ENCODE peak calls at places on chromosomes 16 and 17, in four cellular contexts. One of them, this sample, is unnamed. For H3K27me3, the result is how much of the 10 kb centered on the place peaks cover.

GRCh38 chr16:81601008-81601428 is 156.4 kb downstream of the CMIP start:
- DNase-seq in CD8-positive, alpha-beta T cell: no peak
- DNase-seq in MM.1S: no peak
- DNase-seq in SJSA1: peak
- DNase-seq in this sample: no peak

GRCh38 chr16:2587891-2588565 is 50.2 kb downstream of the PDPK1 start:
- DNase-seq in MM.1S: no peak
- DNase-seq in CD8-positive, alpha-beta T cell: no peak
- DNase-seq in SJSA1: no peak
- DNase-seq in this sample: no peak

GRCh38 chr16:57651344-57652333 is 16.5 kb upstream of the ADGRG3 start:
- DNase-seq in SJSA1: no peak
- DNase-seq in CD8-positive, alpha-beta T cell: no peak
- DNase-seq in MM.1S: no peak
- DNase-seq in this sample: no peak

GRCh38 chr16:57172891-57173290 is 12.9 kb downstream of the PSME3IP1 start:
- DNase-seq in CD8-positive, alpha-beta T cell: no peak
- DNase-seq in SJSA1: no peak
- DNase-seq in MM.1S: no peak
- DNase-seq in this sample: no peak

GRCh38 chr17:7782237-7782636 is 51.8 kb upstream of the KDM6B start:
- DNase-seq in CD8-positive, alpha-beta T cell: no peak
- DNase-seq in SJSA1: peak
- DNase-seq in MM.1S: no peak
- DNase-seq in this sample: no peak

GRCh38 chr17:78919816-78920516 is 5.2 kb downstream of the TIMP2 start:
- DNase-seq in MM.1S: no peak
- DNase-seq in SJSA1: no peak
- DNase-seq in CD8-positive, alpha-beta T cell: no peak
- DNase-seq in this sample: no peak

GRCh38 chr16:12539185-12539929 is 264.3 kb downstream of the CPPED1 start:
- DNase-seq in MM.1S: no peak
- DNase-seq in SJSA1: peak
- DNase-seq in CD8-positive, alpha-beta T cell: no peak
- DNase-seq in this sample: no peak

GRCh38 chr17:82213251-82214011 is 789 bp upstream of the CCDC57 start:
- DNase-seq in CD8-positive, alpha-beta T cell: no peak
- DNase-seq in MM.1S: no peak
- DNase-seq in SJSA1: peak
- DNase-seq in this sample: no peak

GRCh38 chr17:20009302-20010098 is at the start of gene SPECC1:
- DNase-seq in SJSA1: peak
- DNase-seq in CD8-positive, alpha-beta T cell: peak
- DNase-seq in MM.1S: peak
- DNase-seq in this sample: peak

GRCh38 chr16:245105-245504 is 10.5 kb downstream of the FAM234A start:
- DNase-seq in MM.1S: no peak
- DNase-seq in CD8-positive, alpha-beta T cell: no peak
- DNase-seq in SJSA1: no peak
- DNase-seq in this sample: no peak

GRCh38 chr17:74211141-74211928 is 2.0 kb upstream of the TTYH2 start:
- DNase-seq in MM.1S: no peak
- DNase-seq in SJSA1: no peak
- DNase-seq in CD8-positive, alpha-beta T cell: no peak
- DNase-seq in this sample: no peak

GRCh38 chr16:78789556-78789955 is 690.1 kb downstream of the WWOX start:
- DNase-seq in CD8-positive, alpha-beta T cell: no peak
- DNase-seq in SJSA1: no peak
- DNase-seq in MM.1S: no peak
- DNase-seq in this sample: no peak

GRCh38 chr17:41537990-41538389 is 9.9 kb upstream of the KRT19 start:
- DNase-seq in SJSA1: no peak
- DNase-seq in MM.1S: no peak
- DNase-seq in CD8-positive, alpha-beta T cell: no peak
- DNase-seq in this sample: no peak

GRCh38 chr17:77754956-77755355 is 203.5 kb upstream of the TNRC6C start:
- DNase-seq in CD8-positive, alpha-beta T cell: no peak
- DNase-seq in SJSA1: no peak
- DNase-seq in MM.1S: no peak
- DNase-seq in this sample: no peak

GRCh38 chr17:67353161-67353560 is 13.2 kb downstream of the PSMD12 start:
- DNase-seq in MM.1S: no peak
- DNase-seq in SJSA1: no peak
- DNase-seq in CD8-positive, alpha-beta T cell: no peak
- DNase-seq in this sample: no peak

GRCh38 chr17:68674271-68674925 is 73.2 kb upstream of the FAM20A start:
- DNase-seq in SJSA1: no peak
- DNase-seq in CD8-positive, alpha-beta T cell: no peak
- DNase-seq in MM.1S: no peak
- DNase-seq in this sample: no peak

GRCh38 chr16:88651989-88652762 is 1.3 kb upstream of the CYBA start:
- DNase-seq in CD8-positive, alpha-beta T cell: no peak
- DNase-seq in SJSA1: no peak
- DNase-seq in MM.1S: no peak
- DNase-seq in this sample: no peak

GRCh38 chr17:63545302-63545928 is 4.9 kb upstream of the DCAF7 start:
- DNase-seq in MM.1S: no peak
- DNase-seq in SJSA1: no peak
- DNase-seq in CD8-positive, alpha-beta T cell: no peak
- DNase-seq in this sample: no peak

GRCh38 chr17:17840751-17841591 is 4.2 kb upstream of the SREBF1 start:
- DNase-seq in SJSA1: no peak
- DNase-seq in CD8-positive, alpha-beta T cell: no peak
- DNase-seq in MM.1S: no peak
- DNase-seq in this sample: no peak

GRCh38 chr17:14886200-14886739 is 378.9 kb downstream of the PMP22 start:
- DNase-seq in MM.1S: peak
- DNase-seq in CD8-positive, alpha-beta T cell: no peak
- DNase-seq in SJSA1: no peak
- DNase-seq in this sample: no peak

GRCh38 chr16:50984688-50985087 is 166.4 kb downstream of the SALL1 start:
- DNase-seq in CD8-positive, alpha-beta T cell: no peak
- DNase-seq in MM.1S: no peak
- DNase-seq in SJSA1: no peak
- DNase-seq in this sample: no peak

GRCh38 chr17:6381052-6381451 is 53.9 kb downstream of the AIPL1 start:
- DNase-seq in CD8-positive, alpha-beta T cell: no peak
- DNase-seq in SJSA1: no peak
- DNase-seq in MM.1S: no peak
- DNase-seq in this sample: no peak

GRCh38 chr17:19750835-19751234 is 2.7 kb upstream of the ALDH3A1 start:
- DNase-seq in CD8-positive, alpha-beta T cell: no peak
- DNase-seq in MM.1S: no peak
- DNase-seq in SJSA1: no peak
- DNase-seq in this sample: no peak

GRCh38 chr17:58968662-58969061 is 138.0 kb downstream of the TRIM37 start:
- DNase-seq in SJSA1: peak
- DNase-seq in CD8-positive, alpha-beta T cell: no peak
- DNase-seq in MM.1S: no peak
- DNase-seq in this sample: no peak

GRCh38 chr16:74477226-74477625 is 55.9 kb upstream of the CLEC18B start:
- DNase-seq in SJSA1: no peak
- DNase-seq in MM.1S: no peak
- DNase-seq in CD8-positive, alpha-beta T cell: no peak
- DNase-seq in this sample: no peak

GRCh38 chr16:25045696-25046381 is 30.7 kb upstream of the ARHGAP17 start:
- DNase-seq in MM.1S: no peak
- DNase-seq in SJSA1: peak
- DNase-seq in CD8-positive, alpha-beta T cell: no peak
- DNase-seq in this sample: no peak

GRCh38 chr17:752620-753219 is 656 bp upstream of the GEMIN4 start:
- DNase-seq in SJSA1: peak
- DNase-seq in MM.1S: no peak
- DNase-seq in CD8-positive, alpha-beta T cell: no peak
- DNase-seq in this sample: no peak

GRCh38 chr16:57141822-57142631 is 43.8 kb downstream of the PSME3IP1 start:
- DNase-seq in MM.1S: no peak
- DNase-seq in CD8-positive, alpha-beta T cell: no peak
- DNase-seq in SJSA1: no peak
- DNase-seq in this sample: no peak

GRCh38 chr17:72182256-72182890 is 61.6 kb downstream of the SOX9 start:
- DNase-seq in CD8-positive, alpha-beta T cell: no peak
- DNase-seq in MM.1S: no peak
- DNase-seq in SJSA1: no peak
- DNase-seq in this sample: no peak

GRCh38 chr16:89330177-89330856 is 112.8 kb downstream of the ZNF778 start:
- DNase-seq in CD8-positive, alpha-beta T cell: peak
- DNase-seq in SJSA1: peak
- DNase-seq in MM.1S: no peak
- DNase-seq in this sample: peak

GRCh38 chr16:63617047-63617989 is 1504.5 kb downstream of the CDH11 start:
- DNase-seq in SJSA1: peak
- DNase-seq in MM.1S: no peak
- DNase-seq in CD8-positive, alpha-beta T cell: no peak
- DNase-seq in this sample: no peak

GRCh38 chr17:338442-339192 is 14.0 kb downstream of the RPH3AL start:
- DNase-seq in MM.1S: no peak
- DNase-seq in CD8-positive, alpha-beta T cell: no peak
- DNase-seq in SJSA1: no peak
- DNase-seq in this sample: no peak

GRCh38 chr17:49357516-49357915 is 4.5 kb downstream of the ZNF652 start:
- DNase-seq in MM.1S: no peak
- DNase-seq in SJSA1: no peak
- DNase-seq in CD8-positive, alpha-beta T cell: no peak
- DNase-seq in this sample: no peak

GRCh38 chr16:86462334-86463084 is 47.8 kb upstream of the FOXF1 start:
- DNase-seq in SJSA1: no peak
- DNase-seq in MM.1S: no peak
- DNase-seq in CD8-positive, alpha-beta T cell: no peak
- DNase-seq in this sample: no peak

GRCh38 chr16:77090062-77090461 is 100.9 kb upstream of the MON1B start:
- DNase-seq in SJSA1: no peak
- DNase-seq in MM.1S: no peak
- DNase-seq in CD8-positive, alpha-beta T cell: no peak
- DNase-seq in this sample: no peak

DNA sequence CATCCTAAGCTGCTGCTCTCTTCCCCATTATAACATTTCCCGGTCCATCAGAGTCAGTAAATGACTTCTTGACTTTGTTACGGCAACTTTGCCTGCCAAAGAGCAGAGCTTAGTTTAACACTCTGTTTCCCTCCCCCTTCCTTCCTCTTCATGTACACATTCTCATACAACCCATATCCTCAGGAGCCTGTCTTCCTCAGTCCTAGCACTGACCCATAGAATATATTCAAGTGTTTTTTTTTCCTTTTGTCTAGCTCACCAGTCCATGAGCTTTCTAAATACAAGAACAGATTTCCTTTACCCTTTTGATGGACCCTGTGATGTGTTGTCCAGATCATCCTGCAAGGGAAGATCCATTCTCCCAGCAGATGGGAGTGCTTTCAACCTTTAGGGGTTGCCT is 97.0 kb upstream of the MON1B start:
- DNase-seq in SJSA1: no peak
- DNase-seq in CD8-positive, alpha-beta T cell: no peak
- DNase-seq in MM.1S: no peak
- DNase-seq in this sample: no peak
- H3K27me3 ChIP-seq in SJSA1: under half
- H3K27me3 ChIP-seq in CD8-positive, alpha-beta T cell: under half
- H3K27me3 ChIP-seq in MM.1S: under half
- H3K27me3 ChIP-seq in this sample: under half

GRCh38 chr17:46821482-46822387 is 3.2 kb upstream of the WNT3 start:
- DNase-seq in CD8-positive, alpha-beta T cell: no peak
- DNase-seq in MM.1S: no peak
- DNase-seq in SJSA1: no peak
- DNase-seq in this sample: no peak
- H3K27me3 ChIP-seq in CD8-positive, alpha-beta T cell: under half
- H3K27me3 ChIP-seq in MM.1S: half or more
- H3K27me3 ChIP-seq in SJSA1: half or more
- H3K27me3 ChIP-seq in this sample: under half

GRCh38 chr17:44314524-44314868 is 6.1 kb downstream of the RUNDC3A start:
- DNase-seq in CD8-positive, alpha-beta T cell: no peak
- DNase-seq in MM.1S: no peak
- DNase-seq in SJSA1: no peak
- DNase-seq in this sample: no peak

GRCh38 chr17:44314869-44315661 is 6.7 kb downstream of the RUNDC3A start:
- DNase-seq in MM.1S: peak
- DNase-seq in SJSA1: no peak
- DNase-seq in CD8-positive, alpha-beta T cell: no peak
- DNase-seq in this sample: no peak

GRCh38 chr17:44312396-44313104 is 4.1 kb downstream of the RUNDC3A start:
- DNase-seq in MM.1S: no peak
- DNase-seq in SJSA1: no peak
- DNase-seq in CD8-positive, alpha-beta T cell: no peak
- DNase-seq in this sample: no peak

GRCh38 chr17:44315760-44316731 is 7.6 kb downstream of the RUNDC3A start:
- DNase-seq in SJSA1: no peak
- DNase-seq in MM.1S: no peak
- DNase-seq in CD8-positive, alpha-beta T cell: no peak
- DNase-seq in this sample: no peak

DNA sequence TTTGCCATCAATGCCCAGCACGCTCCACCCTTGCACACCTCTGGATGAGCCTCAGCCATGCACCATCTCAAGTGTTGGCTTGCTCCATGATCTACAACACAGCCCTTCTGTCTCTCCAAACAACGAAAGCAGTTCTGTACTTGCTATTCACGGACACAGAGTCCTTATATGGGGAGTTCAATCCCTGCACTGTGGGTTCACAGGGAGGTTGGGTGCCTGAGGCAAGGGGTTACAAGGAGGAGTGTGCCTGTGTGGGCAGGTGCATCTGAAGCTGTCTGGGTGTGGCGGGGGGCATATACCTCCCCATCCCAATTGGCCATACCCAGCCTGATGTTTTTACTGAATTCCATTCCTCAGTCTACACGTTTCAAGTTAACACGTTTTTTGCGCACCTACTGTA is 5.6 kb downstream of the RUNDC3A start:
- DNase-seq in MM.1S: no peak
- DNase-seq in SJSA1: no peak
- DNase-seq in CD8-positive, alpha-beta T cell: no peak
- DNase-seq in this sample: no peak
- H3K27me3 ChIP-seq in MM.1S: half or more
- H3K27me3 ChIP-seq in SJSA1: half or more
- H3K27me3 ChIP-seq in CD8-positive, alpha-beta T cell: under half
- H3K27me3 ChIP-seq in this sample: under half

DNA sequence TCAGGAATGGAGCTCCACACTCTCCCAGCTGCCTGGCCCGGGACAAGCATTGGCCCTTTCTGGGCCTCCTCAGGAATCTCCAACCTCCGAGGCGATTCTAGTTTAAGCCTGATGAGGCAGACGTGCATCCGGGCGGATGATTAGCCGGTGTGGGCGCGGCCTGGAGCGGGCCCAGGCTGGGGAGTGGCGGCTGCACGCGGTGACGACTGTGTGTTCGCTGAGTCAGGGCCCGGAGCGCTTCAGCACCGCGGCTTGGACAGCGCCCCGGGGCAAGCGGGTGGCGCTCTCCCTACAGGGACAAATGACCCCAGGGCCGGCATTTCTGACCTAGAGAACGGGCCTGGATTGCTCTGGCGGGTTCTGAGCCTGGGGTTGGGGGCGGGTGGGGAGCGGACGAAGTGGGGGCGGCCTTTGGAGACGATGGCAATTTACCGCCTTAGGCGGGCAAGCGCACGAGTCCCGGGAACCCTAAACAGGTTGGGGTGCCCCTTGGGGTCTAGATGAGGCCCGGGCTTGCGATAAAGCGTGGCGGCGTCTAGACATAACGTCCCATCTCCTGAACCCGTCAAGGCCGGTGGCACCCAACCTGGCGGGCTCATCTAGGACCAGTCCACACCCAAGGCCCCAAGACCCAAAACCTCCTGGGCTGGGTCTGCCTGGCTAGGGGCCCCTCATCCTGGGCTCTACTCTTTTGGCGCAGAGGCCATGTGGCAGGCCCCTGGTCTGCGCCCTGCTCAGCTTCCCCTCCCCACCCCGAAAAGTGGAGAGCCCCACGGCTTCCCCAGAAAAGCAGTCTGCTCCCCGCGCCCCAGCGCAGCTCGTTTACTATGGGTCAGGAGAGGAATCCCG is 22.3 kb upstream of the ZNHIT3 start:
- DNase-seq in SJSA1: peak
- DNase-seq in MM.1S: peak
- DNase-seq in CD8-positive, alpha-beta T cell: no peak
- DNase-seq in this sample: peak
- H3K27me3 ChIP-seq in SJSA1: under half
- H3K27me3 ChIP-seq in MM.1S: half or more
- H3K27me3 ChIP-seq in CD8-positive, alpha-beta T cell: under half
- H3K27me3 ChIP-seq in this sample: under half

This sample was measured in HCT116.